ENCODE peak calls at places on chromosomes 7 and 10, in seven cellular contexts. S, Y, X, R, O, Q and B are unnamed samples.

GRCh38 chr7:42348627-42349026 is 111.6 kb upstream of the GLI3 start:
- DNase-seq in S (no peak), Y (no peak), X (no peak), R (no peak), O (no peak), Q (no peak), B (no peak)

GRCh38 chr7:43905954-43906326 is 456 bp downstream of the URGCP start:
- DNase-seq in S (peak), Y (peak), X (peak), R (no peak), O (peak), Q (no peak), B (peak)

GRCh38 chr7:131123991-131124629 is 203.6 kb upstream of the MKLN1 start:
- DNase-seq in S (peak), Y (no peak), X (no peak), R (no peak), O (no peak), Q (no peak), B (peak)

GRCh38 chr10:44125879-44126675 is 258.8 kb downstream of the CXCL12 start:
- DNase-seq in S (no peak), Y (no peak), X (no peak), R (peak), O (peak), Q (peak), B (no peak)

GRCh38 chr7:45088821-45089313 is at the start of gene NACAD:
- DNase-seq in S (no peak), Y (peak), X (no peak), R (no peak), O (peak), Q (no peak), B (peak)

GRCh38 chr7:107948645-107949442 is 54.1 kb downstream of the LAMB1 start:
- DNase-seq in S (no peak), Y (no peak), X (no peak), R (peak), O (peak), Q (peak), B (no peak)

GRCh38 chr10:85983051-85983450 is 383.5 kb downstream of the GRID1 start:
- DNase-seq in S (no peak), Y (no peak), X (no peak), R (no peak), O (no peak), Q (no peak), B (no peak)

GRCh38 chr7:50264908-50265307 is 39.6 kb upstream of the IKZF1 start:
- DNase-seq in S (no peak), Y (peak), X (no peak), R (no peak), O (no peak), Q (no peak), B (no peak)

GRCh38 chr10:76291175-76291574 is 859.8 kb downstream of the LRMDA start:
- DNase-seq in S (no peak), Y (no peak), X (no peak), R (no peak), O (no peak), Q (no peak), B (no peak)

GRCh38 chr10:50624866-50625491 is 1.2 kb upstream of the SGMS1 start:
- DNase-seq in S (peak), Y (peak), X (peak), R (no peak), O (peak), Q (peak), B (peak)

GRCh38 chr7:124779620-124780019 is 14.0 kb upstream of the GPR37 start:
- DNase-seq in S (no peak), Y (no peak), X (no peak), R (no peak), O (no peak), Q (no peak), B (no peak)